ENCODE peak calls at places on chromosomes 7 and 10, in nine cellular contexts. Z is PC-3, S is breast epithelium, C is IMR-90, Q is K562, O is neural progenitor cell, U is OCI-LY7, L is psoas muscle, J is A549. M is an unnamed sample.

GRCh38 chr7:23261843-23262452 is 15.4 kb downstream of the GPNMB start:
- DNase-seq in Z (peak; percentile 72), S (no peak), C (peak; percentile 67), Q (peak; percentile 82), O (peak; percentile 77), U (peak; percentile 76), L (peak; percentile 51), J (peak; percentile 90), M (peak; percentile 43)

GRCh38 chr7:13989944-13990295 is 454 bp upstream of the ETV1 start:
- DNase-seq in Z (no peak), S (no peak), C (no peak), Q (no peak), O (no peak), U (no peak), L (no peak), J (no peak), M (no peak)

GRCh38 chr7:131284702-131285419 is 42.8 kb upstream of the MKLN1 start:
- DNase-seq in Z (no peak), S (peak; percentile 85), C (no peak), Q (no peak), O (peak; percentile 54), U (no peak), L (peak; percentile 74), J (no peak), M (no peak)

GRCh38 chr7:28432105-28432504 is 19.8 kb downstream of the CREB5 start:
- DNase-seq in Z (no peak), S (peak; percentile 26), C (no peak), Q (no peak), O (no peak), U (no peak), L (peak; percentile 49), J (no peak), M (no peak)

GRCh38 chr10:48945441-48946143 is 6.0 kb upstream of the LRRC18 start:
- DNase-seq in Z (no peak), S (no peak), C (no peak), Q (no peak), O (no peak), U (no peak), L (no peak), J (no peak), M (no peak)

GRCh38 chr10:119817991-119818888 is 54.4 kb downstream of the MCMBP start:
- DNase-seq in Z (no peak), S (peak; percentile 69), C (peak; percentile 53), Q (no peak), O (peak; percentile 96), U (no peak), L (peak; percentile 67), J (no peak), M (peak; percentile 7)

GRCh38 chr10:22649390-22649841 is 65.0 kb downstream of the PIP4K2A start:
- DNase-seq in Z (no peak), S (no peak), C (no peak), Q (no peak), O (no peak), U (no peak), L (no peak), J (no peak), M (no peak)

GRCh38 chr7:84108787-84109186 is 85.8 kb downstream of the SEMA3A start:
- DNase-seq in Z (no peak), S (no peak), C (no peak), Q (no peak), O (no peak), U (no peak), L (no peak), J (no peak), M (no peak)

GRCh38 chr10:76397210-76397881 is 965.9 kb downstream of the LRMDA start:
- DNase-seq in Z (no peak), S (no peak), C (no peak), Q (no peak), O (no peak), U (no peak), L (peak; percentile 29), J (no peak), M (no peak)

GRCh38 chr10:121994429-121994881 is 5.5 kb downstream of the TACC2 start:
- DNase-seq in Z (peak; percentile 76), S (peak; percentile 50), C (no peak), Q (no peak), O (peak; percentile 65), U (no peak), L (peak; percentile 52), J (no peak), M (no peak)

GRCh38 chr10:121608669-121609190 is 10.5 kb upstream of the FGFR2 start:
- DNase-seq in Z (peak; percentile 48), S (no peak), C (no peak), Q (peak; percentile 66), O (peak; percentile 81), U (peak; percentile 26), L (peak; percentile 29), J (peak; percentile 60), M (no peak)

GRCh38 chr10:33005322-33006282 is 47.6 kb upstream of the ITGB1 start:
- DNase-seq in Z (peak; percentile 100), S (peak; percentile 82), C (peak; percentile 98), Q (peak; percentile 26), O (peak; percentile 71), U (peak; percentile 62), L (peak; percentile 86), J (peak; percentile 71), M (peak; percentile 42)

GRCh38 chr7:44201813-44202212 is 1.0 kb downstream of the YKT6 start:
- DNase-seq in Z (peak; percentile 4), S (no peak), C (peak; percentile 11), Q (no peak), O (no peak), U (no peak), L (no peak), J (no peak), M (no peak)

GRCh38 chr10:58175990-58176910 is 91.4 kb downstream of the IPMK start:
- DNase-seq in Z (peak; percentile 59), S (no peak), C (peak; percentile 38), Q (no peak), O (peak; percentile 45), U (no peak), L (no peak), J (no peak), M (no peak)

GRCh38 chr7:147861058-147861716 is 729.4 kb upstream of the C7orf33 start:
- DNase-seq in Z (no peak), S (no peak), C (no peak), Q (no peak), O (no peak), U (no peak), L (no peak), J (no peak), M (no peak)

GRCh38 chr10:87818505-87819273 is 663 bp upstream of the ATAD1 start:
- DNase-seq in Z (peak; percentile 32), S (peak; percentile 22), C (peak; percentile 43), Q (peak; percentile 26), O (peak; percentile 40), U (peak; percentile 91), L (no peak), J (peak; percentile 30), M (peak; percentile 46)
- TF ChIP-seq CTCF in Z (peak; percentile 25), S (no peak), C (no peak), Q (no peak), O (peak; percentile 7), U (peak; percentile 50), L (no peak), J (no peak), M (peak; percentile 13)

DNA sequence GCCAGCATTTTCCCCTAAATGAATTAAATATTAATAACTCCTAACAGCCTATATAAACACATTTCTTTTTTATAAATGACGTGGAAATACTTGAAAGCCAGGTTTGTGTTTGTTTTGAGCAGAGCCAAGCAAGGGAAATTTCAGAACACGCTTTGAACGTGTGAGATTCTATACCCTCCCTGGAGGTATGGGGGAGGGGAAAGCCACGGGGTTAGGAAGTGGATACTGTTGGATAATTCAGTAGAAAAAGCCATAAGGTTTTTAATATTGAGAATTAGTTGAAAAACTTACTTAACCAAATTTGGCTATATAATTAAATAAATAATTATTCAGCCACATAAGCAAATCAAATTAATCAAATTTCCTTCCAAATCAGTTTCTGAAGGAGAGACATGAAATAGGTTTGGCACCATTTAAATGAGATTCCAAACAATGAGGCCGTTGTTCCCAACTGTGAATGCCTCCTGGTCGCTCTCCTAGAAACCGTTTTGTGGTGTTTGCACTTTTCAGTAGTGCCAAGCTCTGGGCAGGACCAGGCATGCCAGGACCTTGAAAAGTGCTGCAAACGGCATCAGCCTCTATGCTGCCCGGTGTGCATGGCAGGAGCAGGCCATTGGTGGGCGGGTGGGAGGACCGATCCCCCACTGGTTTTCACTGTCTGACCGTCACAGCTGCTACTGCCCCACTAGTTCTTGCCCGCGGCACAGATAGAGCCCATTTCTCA is 88.1 kb downstream of the SEPTIN14 start:
- DNase-seq in Z (peak; percentile 13), S (peak; percentile 77), C (no peak), Q (no peak), O (no peak), U (no peak), L (no peak), J (no peak), M (no peak)
- H3K27ac ChIP-seq in Z (no peak overlapping the region), S (peak overlapping the region; percentile 23), C (no peak overlapping the region), Q (no peak overlapping the region), O (no peak overlapping the region), U (no peak overlapping the region), L (no peak overlapping the region), J (no peak overlapping the region), M (no peak overlapping the region)

DNA sequence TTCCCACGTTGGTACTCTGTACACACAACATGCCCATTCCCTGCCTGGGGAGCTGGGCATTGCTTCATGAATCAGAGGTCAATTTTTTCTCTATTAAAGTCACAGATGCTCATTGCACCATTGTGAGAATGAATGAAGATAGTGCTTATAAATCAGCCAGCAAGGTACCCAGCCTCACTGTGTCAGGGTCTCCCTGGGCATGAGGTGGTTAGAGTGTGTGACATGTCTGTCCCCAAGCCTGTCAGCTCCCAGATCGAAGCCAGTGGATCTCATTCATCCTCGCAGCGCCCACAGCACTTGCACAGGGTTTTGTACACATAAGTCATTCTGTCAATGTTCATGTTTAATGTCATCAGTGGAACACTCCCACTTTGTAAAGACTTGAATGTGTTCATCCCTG is 126.8 kb downstream of the EGFR start:
- DNase-seq in Z (no peak), S (no peak), C (no peak), Q (no peak), O (no peak), U (no peak), L (no peak), J (no peak), M (no peak)
- TF ChIP-seq CTCF in Z (no peak), S (no peak), C (no peak), Q (no peak), O (no peak), U (no peak), L (no peak), J (no peak), M (no peak)

GRCh38 chr7:95502403-95502802 is 16.7 kb downstream of the ASB4 start:
- DNase-seq in Z (no peak), S (no peak), C (no peak), Q (no peak), O (no peak), U (no peak), L (no peak), J (no peak), M (no peak)
- H3K27ac ChIP-seq in Z (no peak overlapping the region), S (no peak overlapping the region), C (no peak overlapping the region), Q (no peak overlapping the region), O (no peak overlapping the region), U (no peak overlapping the region), L (no peak overlapping the region), J (peak overlapping the region; percentile 97), M (no peak overlapping the region)

M was measured in CD4-positive, alpha-beta T cell.